ENCODE peak calls at places on chromosomes 4 and X, in eight cellular contexts. B, S, Z, T, F, P, L and Q are unnamed samples. For H3K4me1 and H3K36me3, the result is how much of the 10 kb centered on the place peaks cover.

GRCh38 chrX:38664285-38664684 is 102.9 kb downstream of the TSPAN7 start:
- DNase-seq in B (peak), S (no peak), Z (peak), T (no peak), F (peak), P (no peak), L (no peak), Q (no peak)

GRCh38 chr4:183099537-183100297 is 660 bp downstream of the WWC2 start:
- DNase-seq in B (peak), S (peak), Z (peak), T (no peak), F (peak), P (no peak), L (peak), Q (peak)

GRCh38 chr4:141416677-141417363 is 196.1 kb downstream of the ZNF330 start:
- DNase-seq in B (no peak), S (no peak), Z (no peak), T (no peak), F (no peak), P (no peak), L (no peak), Q (no peak)

GRCh38 chr4:143397335-143397734 is 60.7 kb downstream of the GAB1 start:
- DNase-seq in B (no peak), S (no peak), Z (peak), T (no peak), F (peak), P (no peak), L (no peak), Q (no peak)

GRCh38 chr4:122309988-122310626 is 68.7 kb upstream of the ADAD1 start:
- DNase-seq in B (no peak), S (no peak), Z (no peak), T (no peak), F (peak), P (no peak), L (no peak), Q (no peak)

GRCh38 chr4:7608043-7608442 is 173.3 kb upstream of the PSAPL1 start:
- DNase-seq in B (no peak), S (no peak), Z (no peak), T (no peak), F (no peak), P (no peak), L (no peak), Q (no peak)

GRCh38 chr4:110737931-110738330 is 115.1 kb upstream of the PITX2 start:
- DNase-seq in B (no peak), S (no peak), Z (no peak), T (no peak), F (no peak), P (no peak), L (no peak), Q (no peak)

GRCh38 chr4:68451246-68452211 is 4.3 kb downstream of the TMPRSS11E start:
- DNase-seq in B (no peak), S (no peak), Z (no peak), T (no peak), F (no peak), P (no peak), L (no peak), Q (no peak)

GRCh38 chr4:127400736-127401346 is 231.9 kb upstream of the INTU start:
- DNase-seq in B (peak), S (no peak), Z (peak), T (no peak), F (peak), P (no peak), L (peak), Q (no peak)

GRCh38 chr4:153222162-153222789 is 18.0 kb downstream of the TRIM2 start:
- DNase-seq in B (peak), S (no peak), Z (peak), T (no peak), F (peak), P (peak), L (peak), Q (peak)

GRCh38 chr4:186934841-186935443 is 211.3 kb upstream of the FAT1 start:
- DNase-seq in B (no peak), S (no peak), Z (no peak), T (no peak), F (no peak), P (no peak), L (no peak), Q (no peak)

GRCh38 chr4:121650741-121651140 is 46.0 kb downstream of the ANXA5 start:
- DNase-seq in B (no peak), S (no peak), Z (no peak), T (no peak), F (no peak), P (no peak), L (no peak), Q (no peak)

GRCh38 chrX:41087219-41087618 is 2.0 kb downstream of the USP9X start:
- DNase-seq in B (no peak), S (no peak), Z (peak), T (no peak), F (peak), P (no peak), L (no peak), Q (no peak)

GRCh38 chr4:136558940-136559494 is 973.3 kb downstream of the PCDH18 start:
- DNase-seq in B (no peak), S (no peak), Z (no peak), T (no peak), F (no peak), P (no peak), L (no peak), Q (no peak)

GRCh38 chrX:145817299-145817665 is 347 bp upstream of the SLITRK2 start:
- DNase-seq in B (peak), S (no peak), Z (no peak), T (no peak), F (no peak), P (no peak), L (no peak), Q (no peak)

GRCh38 chr4:153020460-153020859 is 84.3 kb downstream of the FHDC1 start:
- DNase-seq in B (no peak), S (no peak), Z (no peak), T (no peak), F (no peak), P (no peak), L (no peak), Q (no peak)

GRCh38 chr4:184384056-184384809 is 90.1 kb downstream of the IRF2 start:
- DNase-seq in B (peak), S (no peak), Z (peak), T (no peak), F (peak), P (no peak), L (peak), Q (no peak)

GRCh38 chr4:118968006-118968405 is 79.4 kb downstream of the SYNPO2 start:
- DNase-seq in B (peak), S (no peak), Z (peak), T (no peak), F (peak), P (no peak), L (no peak), Q (peak)

GRCh38 chr4:32147446-32148064 is 1427.4 kb downstream of the PCDH7 start:
- DNase-seq in B (no peak), S (no peak), Z (no peak), T (no peak), F (no peak), P (no peak), L (no peak), Q (no peak)

GRCh38 chrX:1212532-1212931 is at the start of gene CRLF2:
- DNase-seq in B (no peak), S (no peak), Z (no peak), T (no peak), F (peak), P (no peak), L (no peak), Q (no peak)

GRCh38 chrX:25015486-25016360 is at the start of gene ARX:
- DNase-seq in B (peak), S (peak), Z (peak), T (no peak), F (no peak), P (no peak), L (peak), Q (peak)

GRCh38 chrX:13487731-13488505 is 81.5 kb upstream of the EGFL6 start:
- DNase-seq in B (peak), S (no peak), Z (peak), T (no peak), F (peak), P (peak), L (no peak), Q (no peak)

GRCh38 chr4:98518555-98519267 is 139.7 kb downstream of the TSPAN5 start:
- DNase-seq in B (no peak), S (no peak), Z (no peak), T (no peak), F (no peak), P (no peak), L (no peak), Q (no peak)

GRCh38 chrX:67612231-67612630 is 68.4 kb downstream of the AR start:
- DNase-seq in B (no peak), S (no peak), Z (peak), T (no peak), F (peak), P (no peak), L (no peak), Q (no peak)

GRCh38 chr4:127406187-127406586 is 226.6 kb upstream of the INTU start:
- DNase-seq in B (no peak), S (no peak), Z (no peak), T (no peak), F (no peak), P (no peak), L (no peak), Q (no peak)

GRCh38 chr4:123096038-123096437 is 173.6 kb upstream of the NUDT6 start:
- DNase-seq in B (peak), S (no peak), Z (no peak), T (no peak), F (peak), P (no peak), L (no peak), Q (no peak)

GRCh38 chr4:1242506-1243450 is 6.2 kb downstream of the CTBP1 start:
- DNase-seq in B (no peak), S (peak), Z (no peak), T (peak), F (no peak), P (peak), L (peak), Q (peak)
- H3K4me1 ChIP-seq in B (under half), S (under half), Z (under half), T (under half), F (under half), P (under half), L (half or more), Q (half or more)

GRCh38 chr4:2248044-2248780 is 6.3 kb upstream of the HAUS3 start:
- DNase-seq in B (no peak), S (no peak), Z (no peak), T (no peak), F (no peak), P (no peak), L (peak), Q (no peak)

GRCh38 chr4:2250003-2250763 is 8.3 kb upstream of the HAUS3 start:
- DNase-seq in B (no peak), S (peak), Z (no peak), T (no peak), F (no peak), P (peak), L (no peak), Q (no peak)

GRCh38 chr4:2249526-2249991 is 7.6 kb upstream of the HAUS3 start:
- DNase-seq in B (no peak), S (peak), Z (no peak), T (no peak), F (no peak), P (no peak), L (no peak), Q (no peak)

GRCh38 chr4:2247128-2248043 is 5.5 kb upstream of the HAUS3 start:
- DNase-seq in B (no peak), S (no peak), Z (no peak), T (no peak), F (no peak), P (no peak), L (peak), Q (peak)

DNA sequence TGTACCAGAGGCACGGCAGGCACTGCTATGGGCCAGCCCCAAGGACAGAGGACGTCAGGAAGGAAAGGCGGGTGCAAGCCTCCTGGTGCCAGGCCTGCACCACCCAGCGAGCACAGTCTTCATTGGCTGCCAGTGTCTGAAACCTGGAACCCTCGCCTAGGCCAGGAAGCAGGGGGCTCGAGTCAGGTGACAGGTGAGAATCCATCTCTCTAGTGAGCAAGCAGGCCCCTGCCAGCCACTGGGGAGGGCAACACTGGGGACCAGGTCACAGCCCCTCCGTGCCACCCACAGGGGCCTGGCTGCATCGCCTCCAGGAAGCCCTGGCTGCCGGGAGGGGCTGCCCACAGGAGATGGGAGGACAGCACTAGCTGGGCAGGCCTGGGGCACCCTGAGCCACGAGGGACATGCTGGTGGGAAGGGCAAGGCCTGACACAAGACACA is 6.9 kb upstream of the HAUS3 start:
- DNase-seq in B (no peak), S (no peak), Z (no peak), T (no peak), F (no peak), P (no peak), L (peak), Q (peak)
- H3K36me3 ChIP-seq in B (under half), S (half or more), Z (under half), T (under half), F (half or more), P (under half), L (under half), Q (under half)

DNA sequence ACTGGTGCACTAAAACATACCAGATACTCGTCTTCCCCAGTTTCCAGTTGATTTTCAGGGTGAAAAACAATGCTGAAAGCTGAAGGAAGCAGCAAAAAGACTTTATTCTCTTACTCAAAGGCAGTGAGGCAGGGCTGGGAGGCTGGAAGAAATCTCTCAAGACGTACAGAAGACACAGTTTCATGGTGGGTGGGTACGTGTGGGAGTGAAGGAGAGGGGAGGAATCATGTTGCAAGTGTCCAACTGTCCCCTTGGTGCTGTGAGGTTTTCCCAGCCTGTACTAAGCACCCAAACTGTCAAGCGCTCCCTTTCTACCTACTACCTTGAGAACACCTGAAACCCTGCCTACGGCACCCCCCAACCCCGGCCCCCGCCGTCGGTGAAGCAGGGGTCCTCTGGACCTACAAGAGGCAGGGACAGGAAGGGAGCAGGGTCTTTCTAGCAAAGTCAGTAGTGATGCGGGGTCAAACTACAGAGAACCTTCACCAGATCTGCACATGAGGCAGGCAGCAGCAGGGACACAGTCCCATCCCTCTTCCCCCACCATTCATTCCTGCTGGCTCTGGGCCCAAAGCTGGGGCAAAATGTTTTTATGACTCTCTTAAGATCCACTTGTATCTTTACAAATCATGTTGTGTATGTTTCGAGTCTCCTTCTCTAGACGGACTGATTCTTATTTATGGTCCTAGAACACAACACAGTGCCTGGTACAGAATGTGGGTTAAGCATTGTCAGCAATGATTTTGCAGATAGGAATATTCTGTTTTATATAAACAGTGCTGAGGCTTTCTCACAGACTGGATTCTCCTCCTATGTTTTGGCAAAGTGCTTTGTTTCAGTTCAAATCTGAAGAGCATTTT is 2.4 kb upstream of the SETD7 start:
- DNase-seq in B (no peak), S (no peak), Z (no peak), T (no peak), F (no peak), P (no peak), L (no peak), Q (no peak)
- H3K4me1 ChIP-seq in B (under half), S (under half), Z (under half), T (under half), F (under half), P (under half), L (under half), Q (under half)

DNA sequence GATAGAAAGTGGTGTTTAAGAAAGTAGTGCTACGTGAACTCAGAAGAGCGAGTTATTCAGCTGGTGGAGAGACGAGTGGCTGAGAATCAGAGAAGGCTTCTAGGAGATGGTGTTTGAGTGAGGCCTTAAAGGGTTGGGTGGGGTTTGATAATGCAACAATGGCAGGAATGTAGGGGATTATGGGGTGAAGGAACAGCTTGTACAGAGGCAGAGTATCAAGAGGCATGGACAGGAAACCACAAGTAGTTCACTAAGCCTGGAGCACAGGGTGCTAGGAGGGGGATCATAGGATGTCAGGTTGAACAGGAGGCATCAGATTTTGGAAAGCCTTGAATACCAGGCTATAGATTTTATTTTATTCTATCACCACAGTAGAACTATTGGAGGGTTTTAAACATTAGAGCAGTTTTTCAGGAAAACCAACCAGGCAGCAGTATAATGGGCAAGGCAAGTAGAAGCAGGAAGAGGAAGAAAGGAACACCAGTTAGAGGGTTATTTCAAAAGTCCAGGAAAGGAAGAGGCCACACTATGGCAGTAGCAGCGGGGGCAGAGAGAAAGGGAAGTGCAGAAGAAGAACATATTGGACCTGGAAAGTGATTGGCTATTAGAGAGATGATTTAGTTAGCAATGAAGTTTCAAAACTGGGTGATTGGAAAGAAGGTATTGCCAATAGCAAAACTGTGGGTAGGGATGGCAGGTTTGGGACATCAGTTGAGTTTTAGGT is 99.2 kb downstream of the DOCK11 start:
- DNase-seq in B (no peak), S (no peak), Z (no peak), T (no peak), F (peak), P (no peak), L (no peak), Q (no peak)
- H3K36me3 ChIP-seq in B (under half), S (under half), Z (under half), T (under half), F (under half), P (under half), L (under half), Q (under half)

GRCh38 chrX:153631931-153632611 is 14.9 kb upstream of the DUSP9 start:
- DNase-seq in B (no peak), S (no peak), Z (no peak), T (no peak), F (no peak), P (no peak), L (no peak), Q (no peak)

GRCh38 chrX:153634236-153634635 is 12.8 kb upstream of the DUSP9 start:
- DNase-seq in B (no peak), S (no peak), Z (no peak), T (no peak), F (no peak), P (no peak), L (no peak), Q (no peak)

GRCh38 chrX:153633607-153634180 is 13.3 kb upstream of the DUSP9 start:
- DNase-seq in B (no peak), S (peak), Z (no peak), T (no peak), F (no peak), P (no peak), L (no peak), Q (no peak)

GRCh38 chrX:153632612-153632980 is 14.4 kb upstream of the DUSP9 start:
- DNase-seq in B (no peak), S (no peak), Z (no peak), T (no peak), F (no peak), P (no peak), L (no peak), Q (no peak)

GRCh38 chrX:153633048-153633447 is 14.0 kb upstream of the DUSP9 start:
- DNase-seq in B (no peak), S (no peak), Z (no peak), T (no peak), F (no peak), P (no peak), L (no peak), Q (no peak)
- H3K4me1 ChIP-seq in B (under half), S (under half), Z (under half), T (under half), F (under half), P (under half), L (under half), Q (under half)